ENCODE peak calls at places on chromosomes 7 and 10, in nine cellular contexts. R, A, K, J, T, F, D, L and E are unnamed samples. For H3K27me3 and H3K4me1, the result is how much of the 10 kb centered on the place peaks cover.

GRCh38 chr10:81978238-81978637 is 103.2 kb downstream of the NRG3 start:
- DNase-seq in R (no peak), A (peak), K (no peak), J (no peak), T (no peak), F (no peak), D (peak), L (no peak), E (no peak)

GRCh38 chr7:23530355-23530754 is 1.4 kb downstream of the TRA2A start:
- DNase-seq in R (no peak), A (peak), K (no peak), J (peak), T (peak), F (peak), D (peak), L (no peak), E (no peak)

GRCh38 chr10:54993148-54993547 is 192.1 kb upstream of the PCDH15 start:
- DNase-seq in R (no peak), A (no peak), K (no peak), J (no peak), T (no peak), F (no peak), D (no peak), L (no peak), E (no peak)

GRCh38 chr10:61841338-61841875 is 60.1 kb upstream of the ARID5B start:
- DNase-seq in R (no peak), A (no peak), K (no peak), J (peak), T (no peak), F (no peak), D (no peak), L (no peak), E (no peak)

GRCh38 chr7:84908196-84908793 is 278.6 kb downstream of the SEMA3D start:
- DNase-seq in R (no peak), A (no peak), K (no peak), J (no peak), T (no peak), F (no peak), D (no peak), L (no peak), E (no peak)

GRCh38 chr10:55631071-55631654 is 729.9 kb downstream of the ZWINT start:
- DNase-seq in R (no peak), A (peak), K (peak), J (peak), T (no peak), F (peak), D (peak), L (peak), E (peak)

GRCh38 chr10:52756295-52756694 is 16.3 kb downstream of the MBL2 start:
- DNase-seq in R (no peak), A (no peak), K (no peak), J (no peak), T (no peak), F (no peak), D (no peak), L (no peak), E (no peak)

GRCh38 chr7:12674861-12675260 is 12.6 kb upstream of the ARL4A start:
- DNase-seq in R (no peak), A (peak), K (no peak), J (no peak), T (peak), F (peak), D (peak), L (no peak), E (no peak)

GRCh38 chr10:59745163-59745650 is 8.0 kb downstream of the MRLN start:
- DNase-seq in R (no peak), A (no peak), K (no peak), J (no peak), T (no peak), F (no peak), D (no peak), L (no peak), E (no peak)

GRCh38 chr7:101862280-101863220 is 45.1 kb downstream of the CUX1 start:
- DNase-seq in R (no peak), A (no peak), K (no peak), J (no peak), T (no peak), F (no peak), D (peak), L (no peak), E (no peak)

GRCh38 chr7:87219545-87220025 is at the start of gene TMEM243:
- DNase-seq in R (peak), A (peak), K (peak), J (peak), T (peak), F (peak), D (peak), L (peak), E (peak)

GRCh38 chr7:45161842-45162241 is 4.3 kb downstream of the RAMP3 start:
- DNase-seq in R (no peak), A (no peak), K (no peak), J (no peak), T (no peak), F (no peak), D (no peak), L (peak), E (no peak)

GRCh38 chr7:27487509-27487908 is 175.2 kb downstream of the HIBADH start:
- DNase-seq in R (no peak), A (no peak), K (no peak), J (peak), T (no peak), F (no peak), D (no peak), L (no peak), E (no peak)
- H3K27me3 ChIP-seq in R (under half), A (under half), K (under half), J (under half), T (under half), F (under half), D (under half), L (under half), E (under half)

DNA sequence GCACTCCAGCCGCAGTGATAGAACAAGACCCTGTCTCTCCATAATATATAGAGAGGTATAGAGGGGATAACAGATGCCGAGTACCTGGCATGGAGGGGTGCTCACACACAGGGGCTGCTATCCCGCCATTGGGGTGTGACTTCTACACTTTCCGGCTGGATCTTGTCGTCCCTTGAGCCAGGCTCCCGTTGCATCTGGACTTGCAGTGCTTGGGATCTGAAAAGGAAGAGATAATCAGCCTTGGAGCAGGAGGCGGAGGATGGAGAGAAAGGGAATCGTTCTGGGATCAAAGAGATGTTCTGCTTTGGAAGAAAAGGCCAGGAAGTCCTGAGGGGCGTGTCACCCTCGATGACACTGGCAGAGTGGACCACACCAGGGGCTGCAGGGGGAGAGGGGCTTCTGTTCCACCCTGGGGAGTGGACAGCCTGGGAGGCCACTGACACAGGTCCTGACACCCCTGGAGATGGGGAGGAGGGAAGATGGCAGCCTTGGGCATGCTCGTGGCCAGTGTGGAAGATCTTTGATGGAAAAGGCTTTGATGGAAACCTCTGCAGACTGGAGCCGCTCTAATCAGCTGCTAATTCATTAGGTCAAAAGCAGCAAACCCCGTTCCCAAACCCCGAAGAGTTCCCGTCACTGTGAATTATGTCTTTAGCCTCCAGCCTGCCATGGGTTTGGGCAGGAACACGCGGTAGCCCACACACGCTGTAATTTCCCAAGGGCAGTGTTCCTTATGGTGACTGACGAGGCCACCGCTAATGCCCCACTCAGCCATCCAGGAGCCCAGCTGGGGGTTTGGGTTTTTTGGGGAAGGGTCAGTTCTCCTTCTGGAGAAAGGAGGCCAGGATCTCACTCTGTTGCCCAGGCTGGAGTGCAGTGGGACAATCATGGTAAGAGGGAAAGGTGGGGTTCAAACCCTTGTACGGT is 85.0 kb downstream of the CARD11 start:
- DNase-seq in R (no peak), A (no peak), K (peak), J (peak), T (no peak), F (no peak), D (no peak), L (no peak), E (no peak)
- H3K4me1 ChIP-seq in R (under half), A (under half), K (under half), J (under half), T (under half), F (under half), D (under half), L (under half), E (under half)

GRCh38 chr10:98458812-98459211 is 12.1 kb upstream of the HPS1 start:
- DNase-seq in R (no peak), A (no peak), K (no peak), J (no peak), T (no peak), F (no peak), D (no peak), L (no peak), E (no peak)
- H3K27me3 ChIP-seq in R (under half), A (under half), K (under half), J (under half), T (under half), F (under half), D (under half), L (under half), E (under half)

DNA sequence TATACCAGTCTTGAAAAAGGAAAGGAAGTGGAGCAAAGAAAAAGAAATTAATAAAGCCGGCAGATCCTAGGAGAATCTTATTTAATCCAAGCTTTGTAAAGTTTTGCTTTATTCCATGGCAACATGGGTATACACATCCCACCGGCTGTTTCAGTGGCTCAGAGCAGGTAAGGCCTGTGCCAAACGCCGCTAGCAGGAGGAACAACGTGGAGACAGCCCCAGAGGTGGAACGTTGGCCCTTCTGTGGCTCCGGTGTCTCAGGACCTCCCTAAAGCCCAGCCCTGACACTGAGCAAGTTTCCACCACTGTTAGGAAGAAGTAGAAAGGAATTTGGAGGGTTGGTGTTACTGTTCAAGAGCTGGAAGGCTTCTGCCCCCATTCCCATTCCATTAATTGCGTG is 52.0 kb downstream of the EGFR start:
- DNase-seq in R (no peak), A (no peak), K (no peak), J (no peak), T (no peak), F (no peak), D (no peak), L (no peak), E (no peak)
- H3K4me1 ChIP-seq in R (under half), A (half or more), K (half or more), J (half or more), T (under half), F (half or more), D (under half), L (under half), E (under half)

DNA sequence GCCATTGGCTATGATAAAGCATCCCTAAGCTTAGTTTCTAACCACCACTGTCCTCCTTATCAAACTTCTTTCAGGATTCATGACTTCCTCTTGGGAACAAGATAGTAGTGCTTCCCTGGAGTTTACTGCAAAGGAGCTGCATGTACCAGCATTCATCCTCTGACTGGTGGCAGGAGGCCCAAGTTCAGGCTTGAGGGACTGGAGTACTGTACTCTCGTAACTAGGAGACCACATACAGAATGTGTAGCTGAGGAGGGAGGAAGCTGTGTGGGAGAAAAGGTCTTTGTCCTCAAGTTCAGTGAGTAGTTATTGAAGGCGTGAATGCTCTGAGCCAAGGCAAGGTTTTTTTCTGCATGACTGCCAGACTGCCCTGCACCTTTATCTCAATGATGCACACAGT is 12.9 kb downstream of the SCRN1 start:
- DNase-seq in R (no peak), A (no peak), K (no peak), J (no peak), T (no peak), F (no peak), D (no peak), L (no peak), E (no peak)
- H3K27me3 ChIP-seq in R (under half), A (under half), K (under half), J (under half), T (under half), F (under half), D (under half), L (under half), E (under half)

GRCh38 chr10:73653701-73654100 is 2.1 kb downstream of the SYNPO2L start:
- DNase-seq in R (no peak), A (no peak), K (no peak), J (peak), T (no peak), F (no peak), D (peak), L (no peak), E (no peak)

GRCh38 chr10:73653195-73653594 is 2.6 kb downstream of the SYNPO2L start:
- DNase-seq in R (no peak), A (no peak), K (no peak), J (no peak), T (no peak), F (no peak), D (no peak), L (no peak), E (no peak)

GRCh38 chr10:73650537-73651331 is 5.1 kb downstream of the SYNPO2L start:
- DNase-seq in R (no peak), A (peak), K (no peak), J (no peak), T (no peak), F (peak), D (no peak), L (no peak), E (peak)

GRCh38 chr10:73655990-73656298 is at the start of gene SYNPO2L:
- DNase-seq in R (no peak), A (no peak), K (no peak), J (no peak), T (no peak), F (no peak), D (no peak), L (no peak), E (peak)

DNA sequence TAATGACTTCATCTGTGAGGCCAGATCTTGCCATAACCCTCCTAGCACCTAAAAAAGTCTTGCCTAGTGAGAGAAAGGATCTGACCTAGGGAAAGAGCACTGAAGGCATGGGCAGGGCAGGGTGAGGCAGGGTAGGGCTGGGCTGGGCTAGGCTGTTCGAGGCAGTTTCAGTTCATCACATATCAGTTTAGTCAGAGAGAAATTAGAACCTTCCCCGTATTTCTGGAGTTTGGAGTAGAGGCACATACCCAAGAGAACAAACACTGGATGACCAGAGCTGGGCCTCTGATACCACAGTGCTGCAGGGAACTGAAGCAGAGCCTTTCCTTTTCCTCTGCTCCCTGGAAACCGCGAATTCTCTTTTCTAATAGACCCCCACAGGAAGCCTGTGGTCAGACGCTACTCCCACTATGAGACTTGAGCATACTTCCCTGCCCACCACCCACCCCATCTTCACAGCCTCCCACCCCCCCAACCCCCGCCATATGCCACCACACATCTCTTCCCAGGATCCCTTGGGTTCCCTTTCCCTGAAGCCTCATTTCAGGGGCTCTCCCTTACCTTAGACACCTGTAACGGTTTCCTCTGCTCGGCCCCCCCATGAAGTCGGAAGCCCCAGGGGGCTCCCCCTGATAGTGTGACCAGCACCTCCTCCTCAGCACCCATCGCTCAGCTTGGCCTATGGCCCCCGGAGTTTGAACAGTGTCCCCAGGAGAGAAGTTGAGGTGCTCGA is 406 bp downstream of the SYNPO2L start:
- DNase-seq in R (no peak), A (no peak), K (no peak), J (no peak), T (no peak), F (no peak), D (no peak), L (no peak), E (no peak)
- H3K4me1 ChIP-seq in R (under half), A (under half), K (under half), J (under half), T (under half), F (under half), D (under half), L (under half), E (under half)

DNA sequence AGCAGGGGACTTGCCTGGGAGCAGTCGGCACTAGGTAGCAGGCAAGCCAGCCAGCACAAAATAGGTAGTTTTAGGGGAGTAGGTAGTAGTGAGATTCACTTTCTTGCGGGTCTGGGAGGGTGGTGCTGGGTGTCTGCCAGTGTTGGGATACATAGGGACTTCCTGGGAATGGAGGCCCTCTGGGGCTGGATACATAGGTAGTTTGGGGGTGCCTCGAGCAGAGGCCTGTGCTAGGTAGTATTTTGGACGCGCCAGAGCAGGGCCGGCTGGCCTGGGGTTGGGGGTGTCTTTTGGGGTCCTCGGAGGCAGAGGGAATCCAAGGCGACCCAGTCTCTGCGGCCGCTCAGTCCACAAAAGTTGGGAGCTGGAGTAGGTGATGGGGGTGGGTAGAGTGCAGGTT is 2.0 kb upstream of the HOXA3 start:
- DNase-seq in R (peak), A (no peak), K (no peak), J (no peak), T (no peak), F (peak), D (no peak), L (no peak), E (peak)
- H3K27me3 ChIP-seq in R (under half), A (under half), K (under half), J (under half), T (half or more), F (under half), D (half or more), L (half or more), E (under half)

GRCh38 chr10:75657351-75657750 is 225.9 kb downstream of the LRMDA start:
- DNase-seq in R (no peak), A (no peak), K (no peak), J (no peak), T (no peak), F (no peak), D (no peak), L (no peak), E (no peak)
- H3K4me1 ChIP-seq in R (under half), A (half or more), K (under half), J (under half), T (under half), F (under half), D (under half), L (under half), E (under half)